ENCODE peak calls at places on chromosomes 2 and 18, in eight cellular contexts. U is gastrocnemius medialis, I is midbrain, L is cardiac septum, H is IMR-90, D is amygdala, Q is GOT3, A is NCI-H345. O is an unnamed sample.

GRCh38 chr2:197170137-197170682 is 140.4 kb downstream of the ANKRD44 start:
- DNase-seq in U (no peak), I (no peak), L (no peak), H (peak; percentile 20), D (no peak), Q (no peak), A (no peak), O (no peak)

GRCh38 chr2:13524492-13524891 is 807.8 kb downstream of the TRIB2 start:
- DNase-seq in U (no peak), I (no peak), L (no peak), H (no peak), D (no peak), Q (no peak), A (no peak), O (no peak)

GRCh38 chr2:23850564-23851256 is 76.2 kb downstream of the ATAD2B start:
- DNase-seq in U (no peak), I (no peak), L (no peak), H (no peak), D (no peak), Q (no peak), A (no peak), O (no peak)

GRCh38 chr2:160096414-160096813 is 34.0 kb upstream of the PLA2R1 start:
- DNase-seq in U (no peak), I (no peak), L (no peak), H (no peak), D (no peak), Q (no peak), A (no peak), O (no peak)

GRCh38 chr2:182330451-182331325 is 96.1 kb downstream of the PDE1A start:
- DNase-seq in U (no peak), I (no peak), L (no peak), H (peak; percentile 73), D (no peak), Q (no peak), A (no peak), O (no peak)

GRCh38 chr2:226207671-226208070 is 591.9 kb downstream of the IRS1 start:
- DNase-seq in U (peak; percentile 38), I (no peak), L (no peak), H (no peak), D (no peak), Q (no peak), A (no peak), O (no peak)

GRCh38 chr2:20222769-20223344 is 2.1 kb downstream of the SDC1 start:
- DNase-seq in U (no peak), I (no peak), L (no peak), H (no peak), D (no peak), Q (no peak), A (peak; percentile 69), O (no peak)

GRCh38 chr18:3710712-3711269 is 260.8 kb downstream of the TGIF1 start:
- DNase-seq in U (peak; percentile 27), I (peak; percentile 37), L (no peak), H (no peak), D (no peak), Q (no peak), A (no peak), O (peak; percentile 27)

GRCh38 chr2:124426630-124427029 is 401.5 kb downstream of the CNTNAP5 start:
- DNase-seq in U (no peak), I (peak; percentile 21), L (no peak), H (no peak), D (peak; percentile 36), Q (no peak), A (no peak), O (no peak)

GRCh38 chr2:38648107-38648761 is 17.7 kb upstream of the GALM start:
- DNase-seq in U (peak; percentile 33), I (no peak), L (no peak), H (peak; percentile 22), D (no peak), Q (no peak), A (no peak), O (no peak)

GRCh38 chr2:26148501-26148900 is 24.4 kb upstream of the GAREM2 start:
- DNase-seq in U (no peak), I (no peak), L (no peak), H (peak; percentile 23), D (no peak), Q (no peak), A (no peak), O (no peak)

GRCh38 chr2:65366595-65367125 is 65.7 kb downstream of the SPRED2 start:
- DNase-seq in U (no peak), I (no peak), L (no peak), H (peak; percentile 98), D (peak; percentile 14), Q (no peak), A (peak; percentile 60), O (no peak)

GRCh38 chr18:10660485-10660884 is 134.7 kb downstream of the NAPG start:
- DNase-seq in U (peak; percentile 16), I (no peak), L (no peak), H (peak; percentile 58), D (no peak), Q (peak; percentile 12), A (no peak), O (no peak)

GRCh38 chr2:156023266-156023879 is 309.1 kb downstream of the NR4A2 start:
- DNase-seq in U (no peak), I (no peak), L (no peak), H (no peak), D (no peak), Q (no peak), A (no peak), O (no peak)

GRCh38 chr2:207901401-207901800 is 123.9 kb downstream of the PLEKHM3 start:
- DNase-seq in U (no peak), I (no peak), L (no peak), H (no peak), D (no peak), Q (no peak), A (no peak), O (peak; percentile 26)

GRCh38 chr2:23482607-23483006 is 97.6 kb downstream of the KLHL29 start:
- DNase-seq in U (no peak), I (no peak), L (peak; percentile 5), H (peak; percentile 3), D (no peak), Q (no peak), A (no peak), O (no peak)

GRCh38 chr2:108594982-108595464 is 60.8 kb downstream of the LIMS1 start:
- DNase-seq in U (no peak), I (no peak), L (no peak), H (peak; percentile 96), D (no peak), Q (no peak), A (no peak), O (no peak)

GRCh38 chr2:23711979-23712755 is 214.8 kb downstream of the ATAD2B start:
- DNase-seq in U (no peak), I (no peak), L (no peak), H (peak; percentile 10), D (no peak), Q (no peak), A (no peak), O (no peak)

GRCh38 chr2:8193146-8193545 is 488.7 kb upstream of the ID2 start:
- DNase-seq in U (no peak), I (no peak), L (no peak), H (peak; percentile 55), D (no peak), Q (no peak), A (no peak), O (no peak)

GRCh38 chr2:7954223-7954622 is 727.6 kb upstream of the ID2 start:
- DNase-seq in U (no peak), I (no peak), L (no peak), H (no peak), D (no peak), Q (no peak), A (no peak), O (no peak)

GRCh38 chr2:102063360-102063947 is 71.7 kb downstream of the IL1R2 start:
- DNase-seq in U (peak; percentile 78), I (peak; percentile 4), L (no peak), H (peak; percentile 51), D (no peak), Q (no peak), A (no peak), O (no peak)

GRCh38 chr2:72765997-72766609 is 59.7 kb downstream of the EXOC6B start:
- DNase-seq in U (no peak), I (no peak), L (no peak), H (no peak), D (no peak), Q (no peak), A (no peak), O (no peak)

GRCh38 chr2:149924549-149925213 is 337.1 kb upstream of the MMADHC start:
- DNase-seq in U (no peak), I (no peak), L (no peak), H (peak; percentile 43), D (no peak), Q (no peak), A (no peak), O (no peak)

GRCh38 chr2:238433941-238434845 is 7.5 kb downstream of the ASB1 start:
- DNase-seq in U (no peak), I (no peak), L (no peak), H (peak; percentile 96), D (no peak), Q (no peak), A (no peak), O (no peak)

GRCh38 chr2:222525776-222526175 is 101.4 kb downstream of the SGPP2 start:
- DNase-seq in U (no peak), I (no peak), L (no peak), H (no peak), D (no peak), Q (no peak), A (no peak), O (no peak)

O was measured in head of caudate nucleus.